ENCODE peak calls at places on chromosomes 1 and 21, in ten cellular contexts. M is T follicular helper cell, Y is posterior vena cava, Q is GDM1, N is GM13977, S is endothelial cell of umbilical vein, D is HCT116, J is immature natural killer cell, A is cerebellar cortex, L is caudate nucleus. I is an unnamed sample.

GRCh38 chr1:198935371-198935921 is 296.6 kb downstream of the PTPRC start:
- DNase-seq in Q (peak), J (peak), L (peak), S (peak), M (peak), Y (peak), N (no peak), A (peak), D (peak), I (peak)

GRCh38 chr1:5273280-5274003 is 619.0 kb downstream of the AJAP1 start:
- DNase-seq in M (no peak), D (no peak), Q (no peak), A (no peak), J (no peak), S (no peak), N (no peak), Y (no peak), L (no peak), I (peak)

GRCh38 chr1:184387069-184387870 is 441 bp downstream of the C1orf21 start:
- DNase-seq in A (no peak), L (no peak), D (no peak), J (peak), Y (peak), Q (peak), M (no peak), N (peak), S (peak), I (peak)

GRCh38 chr1:200929530-200930278 is 35.0 kb downstream of the INAVA start:
- DNase-seq in D (no peak), S (no peak), L (no peak), A (no peak), Y (no peak), M (no peak), J (no peak), Q (no peak), N (no peak), I (no peak)

GRCh38 chr1:23422313-23422877 is 2.2 kb downstream of the TCEA3 start:
- DNase-seq in L (no peak), N (no peak), A (no peak), J (peak), D (no peak), Y (peak), S (peak), M (peak), Q (no peak), I (no peak)

GRCh38 chr1:23593556-23594148 is 34.4 kb upstream of the ID3 start:
- DNase-seq in N (no peak), S (no peak), Y (no peak), D (no peak), L (no peak), Q (no peak), A (no peak), M (no peak), J (no peak), I (no peak)

GRCh38 chr1:21843208-21843607 is 31.1 kb downstream of the LDLRAD2 start:
- DNase-seq in Y (no peak), J (no peak), M (no peak), D (no peak), Q (no peak), A (no peak), L (no peak), N (no peak), S (no peak), I (no peak)

GRCh38 chr1:36584874-36585759 is 102.4 kb upstream of the CSF3R start:
- DNase-seq in D (no peak), A (no peak), L (no peak), S (no peak), N (no peak), Q (no peak), Y (no peak), M (no peak), J (no peak), I (no peak)

GRCh38 chr1:108595510-108595909 is 35.6 kb downstream of the EEIG2 start:
- DNase-seq in M (no peak), N (no peak), A (peak), Q (no peak), D (no peak), Y (no peak), J (no peak), L (no peak), S (peak), I (no peak)

GRCh38 chr1:30461640-30462039 is 261.7 kb downstream of the MATN1 start:
- DNase-seq in J (no peak), A (no peak), S (no peak), D (no peak), M (no peak), Q (no peak), Y (peak), L (no peak), N (no peak), I (no peak)

GRCh38 chr1:197606163-197606562 is 169.1 kb downstream of the DENND1B start:
- DNase-seq in A (no peak), D (no peak), M (no peak), S (no peak), J (no peak), L (no peak), N (no peak), Y (no peak), Q (no peak), I (no peak)

GRCh38 chr1:19310720-19311502 is 1.0 kb downstream of the AKR7A2 start:
- DNase-seq in D (no peak), S (no peak), N (no peak), M (no peak), J (no peak), Y (peak), Q (no peak), L (no peak), A (peak), I (no peak)

GRCh38 chr1:4654764-4655673 is 610 bp downstream of the AJAP1 start:
- DNase-seq in A (no peak), Y (no peak), S (no peak), L (peak), N (peak), M (no peak), D (no peak), Q (no peak), J (no peak), I (peak)

GRCh38 chr1:203720253-203720652 is 44.7 kb upstream of the LAX1 start:
- DNase-seq in A (no peak), D (no peak), Q (no peak), L (no peak), N (no peak), Y (no peak), J (no peak), S (no peak), M (no peak), I (no peak)

GRCh38 chr21:15062566-15062965 is 2.2 kb downstream of the NRIP1 start:
- DNase-seq in D (no peak), Y (no peak), A (no peak), L (no peak), Q (no peak), M (no peak), N (peak), S (peak), J (no peak), I (no peak)

GRCh38 chr1:1573843-1574720 is 581 bp downstream of the SSU72 start:
- DNase-seq in D (no peak), S (peak), J (peak), M (peak), A (peak), Y (peak), Q (peak), L (peak), N (peak), I (peak)

GRCh38 chr1:50969611-50970507 is at the start of gene CDKN2C:
- DNase-seq in S (peak), Y (peak), Q (peak), L (peak), N (peak), A (peak), M (peak), J (peak), D (no peak), I (peak)

I was measured in iPS-NIHi11.